ENCODE peak calls at places on chromosomes 11 and 22, in six cellular contexts. P is RWPE1; S is stimulated activated CD4-positive, alpha-beta T cell treated with anti-CD3 and anti-CD28 coated beads, Interleukin-2, amount 100 ng/mL, for 24 hours; L is AG09309; U is fibroblast of lung; K is dorsolateral prefrontal cortex. Y is an unnamed sample.

GRCh38 chr11:118915396-118915795 is 10.3 kb downstream of the BCL9L start:
- DNase-seq in P (no peak), L (no peak), S (no peak), K (no peak), U (no peak), Y (no peak)

GRCh38 chr11:117900720-117901440 is 24.4 kb upstream of the FXYD6 start:
- DNase-seq in K (peak; percentile 11), U (no peak), L (no peak), S (no peak), P (peak; percentile 30), Y (no peak)

GRCh38 chr22:22026157-22026831 is 43.7 kb upstream of the TOP3B start:
- DNase-seq in S (no peak), P (no peak), L (no peak), U (no peak), K (no peak), Y (no peak)

GRCh38 chr22:23834830-23835772 is 3.7 kb downstream of the DERL3 start:
- DNase-seq in U (no peak), P (no peak), K (peak; percentile 79), L (no peak), S (no peak), Y (no peak)

GRCh38 chr11:118670063-118670462 is 9.4 kb downstream of the TREH start:
- DNase-seq in P (no peak), K (no peak), L (no peak), S (no peak), U (no peak), Y (no peak)

GRCh38 chr11:134366279-134366678 is 34.5 kb downstream of the GLB1L2 start:
- DNase-seq in P (no peak), S (no peak), K (peak; percentile 4), U (no peak), L (no peak), Y (no peak)

GRCh38 chr11:65850217-65851082 is 7.5 kb downstream of the CFL1 start:
- DNase-seq in K (no peak), P (no peak), U (no peak), S (no peak), L (no peak), Y (no peak)

GRCh38 chr11:6319001-6319878 is 1.1 kb downstream of the CAVIN3 start:
- DNase-seq in U (peak; percentile 45), P (no peak), K (no peak), S (no peak), L (no peak), Y (peak; percentile 34)

GRCh38 chr11:19553683-19554333 is 158.8 kb upstream of the NAV2 start:
- DNase-seq in K (peak; percentile 86), P (peak; percentile 55), S (peak; percentile 84), U (peak; percentile 43), L (peak; percentile 13), Y (peak; percentile 62)

GRCh38 chr11:128133501-128133900 is 453.9 kb downstream of the ETS1 start:
- DNase-seq in K (no peak), S (no peak), U (peak; percentile 36), L (no peak), P (no peak), Y (no peak)

GRCh38 chr11:76609736-76610370 is 60.7 kb downstream of the LRRC32 start:
- DNase-seq in L (no peak), K (no peak), S (no peak), U (peak; percentile 39), P (no peak), Y (no peak)

GRCh38 chr11:110126936-110127335 is 33.7 kb downstream of the ZC3H12C start:
- DNase-seq in P (no peak), U (peak; percentile 25), S (no peak), L (no peak), K (no peak), Y (no peak)

GRCh38 chr11:64713031-64713780 is 9.8 kb downstream of the NRXN2 start:
- DNase-seq in L (no peak), U (peak; percentile 41), S (peak; percentile 34), K (no peak), P (peak; percentile 36), Y (peak; percentile 37)

GRCh38 chr11:61816736-61817455 is at the start of gene FADS1:
- DNase-seq in K (peak; percentile 96), U (peak; percentile 94), L (peak; percentile 66), P (peak; percentile 95), S (peak; percentile 84), Y (peak; percentile 92)

GRCh38 chr11:72430743-72431570 is 3.4 kb downstream of the CLPB start:
- DNase-seq in U (peak; percentile 49), K (peak; percentile 57), S (peak; percentile 24), L (no peak), P (peak; percentile 42), Y (peak; percentile 59)

GRCh38 chr11:66071326-66071870 is 1.3 kb downstream of the PACS1 start:
- DNase-seq in S (no peak), K (no peak), P (no peak), U (no peak), L (no peak), Y (no peak)

GRCh38 chr22:18954333-18954732 is 18.2 kb upstream of the PRODH start:
- DNase-seq in S (peak; percentile 72), K (peak; percentile 66), L (no peak), U (peak; percentile 16), P (peak; percentile 36), Y (peak; percentile 25)

GRCh38 chr11:76339217-76339616 is 41.7 kb downstream of the THAP12 start:
- DNase-seq in L (peak; percentile 8), K (no peak), U (no peak), P (no peak), S (no peak), Y (no peak)

GRCh38 chr11:6357222-6357621 is 33.1 kb upstream of the SMPD1 start:
- DNase-seq in U (peak; percentile 95), K (peak; percentile 84), L (peak; percentile 74), S (peak; percentile 57), P (peak; percentile 63), Y (peak; percentile 95)

GRCh38 chr22:30927806-30928205 is 40.8 kb downstream of the MORC2 start:
- DNase-seq in L (no peak), U (no peak), K (no peak), S (no peak), P (no peak), Y (no peak)

GRCh38 chr11:27012254-27012921 is 18.5 kb downstream of the FIBIN start:
- DNase-seq in P (no peak), S (no peak), U (peak; percentile 88), L (no peak), K (no peak), Y (peak; percentile 88)

GRCh38 chr11:128057786-128058395 is 529.5 kb downstream of the ETS1 start:
- DNase-seq in P (no peak), S (no peak), K (no peak), U (peak; percentile 35), L (no peak), Y (no peak)

GRCh38 chr11:8956860-8957259 is 7.4 kb downstream of the TMEM9B start:
- DNase-seq in S (no peak), U (no peak), P (no peak), K (no peak), L (no peak), Y (no peak)